ENCODE peak calls at places on chromosomes 3 and 15, in six cellular contexts. M is neuronal stem cell, V is IMR-90, W is trophoblast cell, J is mesenchymal stem cell, C is H1. F is an unnamed sample.

GRCh38 chr3:100106531-100107155 is 7.7 kb downstream of the FILIP1L start:
- DNase-seq in V (peak), M (no peak), W (peak), C (no peak), J (peak), F (no peak)

GRCh38 chr15:54792526-54792925 is 404.2 kb downstream of the RSL24D1 start:
- DNase-seq in C (no peak), M (no peak), W (no peak), J (no peak), V (no peak), F (peak)

GRCh38 chr15:68210821-68211655 is 5.9 kb upstream of the CALML4 start:
- DNase-seq in V (peak), J (peak), W (no peak), C (peak), M (peak), F (peak)

GRCh38 chr3:127035672-127036071 is 52.8 kb downstream of the PLXNA1 start:
- DNase-seq in M (no peak), W (no peak), C (no peak), J (peak), V (peak), F (no peak)

GRCh38 chr15:54962637-54963036 is 234.1 kb downstream of the RSL24D1 start:
- DNase-seq in C (no peak), W (no peak), J (no peak), V (no peak), M (no peak), F (no peak)

GRCh38 chr15:22874256-22874655 is 35.8 kb downstream of the NIPA2 start:
- DNase-seq in J (no peak), C (no peak), M (no peak), W (no peak), V (no peak), F (no peak)

GRCh38 chr3:44974406-44974805 is 1.6 kb downstream of the ZDHHC3 start:
- DNase-seq in W (no peak), C (no peak), M (no peak), J (no peak), V (no peak), F (no peak)

GRCh38 chr15:43911235-43911661 is 84.4 kb downstream of the WDR76 start:
- DNase-seq in V (peak), J (peak), W (no peak), M (no peak), C (no peak), F (no peak)

GRCh38 chr15:56942118-56942517 is 23.7 kb downstream of the TCF12 start:
- DNase-seq in M (no peak), V (no peak), C (no peak), W (no peak), J (no peak), F (no peak)

GRCh38 chr3:196159952-196160804 is 51.0 kb downstream of the ZDHHC19 start:
- DNase-seq in J (peak), V (peak), M (no peak), W (no peak), C (peak), F (no peak)

GRCh38 chr15:48459571-48460461 is 128.6 kb downstream of the DUT start:
- DNase-seq in M (no peak), W (peak), C (no peak), J (peak), V (peak), F (no peak)

GRCh38 chr3:15820911-15821310 is 23.1 kb upstream of the ANKRD28 start:
- DNase-seq in J (no peak), M (no peak), W (no peak), C (no peak), V (no peak), F (no peak)

GRCh38 chr3:46976326-46977190 is at the start of gene CCDC12:
- DNase-seq in J (peak), C (peak), M (peak), V (peak), W (peak), F (peak)

GRCh38 chr3:16290007-16290826 is 25.2 kb downstream of the OXNAD1 start:
- DNase-seq in V (peak), C (no peak), J (peak), M (peak), W (peak), F (peak)

GRCh38 chr15:40776537-40777141 is 6.9 kb downstream of the C15orf62 start:
- DNase-seq in M (no peak), V (peak), W (no peak), C (no peak), J (no peak), F (no peak)

GRCh38 chr3:55013145-55013544 is 85.3 kb upstream of the LRTM1 start:
- DNase-seq in W (peak), J (peak), V (peak), C (no peak), M (no peak), F (peak)

GRCh38 chr3:123732447-123732846 is 147.6 kb upstream of the HACD2 start:
- DNase-seq in J (peak), M (no peak), C (no peak), W (no peak), V (peak), F (no peak)

GRCh38 chr3:38227989-38228388 is 37.6 kb upstream of the SLC22A13 start:
- DNase-seq in V (peak), M (no peak), C (no peak), W (no peak), J (peak), F (no peak)

GRCh38 chr15:68795298-68795848 is 25.3 kb downstream of the ANP32A start:
- DNase-seq in J (peak), W (peak), V (peak), M (peak), C (peak), F (peak)

GRCh38 chr15:78988361-78988911 is 43.6 kb upstream of the CTSH start:
- DNase-seq in M (no peak), W (peak), V (peak), J (peak), C (no peak), F (peak)

GRCh38 chr3:126100216-126100615 is 16.3 kb upstream of the SLC41A3 start:
- DNase-seq in J (no peak), M (no peak), W (no peak), V (no peak), C (no peak), F (no peak)

GRCh38 chr3:14295777-14296176 is 106.6 kb upstream of the SLC6A6 start:
- DNase-seq in C (no peak), J (peak), V (peak), M (no peak), W (no peak), F (no peak)

GRCh38 chr3:51669241-51670052 is 1.6 kb upstream of the TEX264 start:
- DNase-seq in W (peak), C (peak), J (peak), V (peak), M (peak), F (peak)

GRCh38 chr3:51668756-51669155 is 2.3 kb upstream of the TEX264 start:
- DNase-seq in J (peak), W (no peak), M (no peak), V (peak), C (no peak), F (peak)

GRCh38 chr3:51670711-51671089 is 352 bp upstream of the TEX264 start:
- DNase-seq in V (no peak), C (no peak), J (no peak), M (no peak), W (no peak), F (no peak)

GRCh38 chr3:51671090-51672082 is at the start of gene TEX264:
- DNase-seq in C (peak), W (peak), M (peak), V (peak), J (peak), F (peak)

DNA sequence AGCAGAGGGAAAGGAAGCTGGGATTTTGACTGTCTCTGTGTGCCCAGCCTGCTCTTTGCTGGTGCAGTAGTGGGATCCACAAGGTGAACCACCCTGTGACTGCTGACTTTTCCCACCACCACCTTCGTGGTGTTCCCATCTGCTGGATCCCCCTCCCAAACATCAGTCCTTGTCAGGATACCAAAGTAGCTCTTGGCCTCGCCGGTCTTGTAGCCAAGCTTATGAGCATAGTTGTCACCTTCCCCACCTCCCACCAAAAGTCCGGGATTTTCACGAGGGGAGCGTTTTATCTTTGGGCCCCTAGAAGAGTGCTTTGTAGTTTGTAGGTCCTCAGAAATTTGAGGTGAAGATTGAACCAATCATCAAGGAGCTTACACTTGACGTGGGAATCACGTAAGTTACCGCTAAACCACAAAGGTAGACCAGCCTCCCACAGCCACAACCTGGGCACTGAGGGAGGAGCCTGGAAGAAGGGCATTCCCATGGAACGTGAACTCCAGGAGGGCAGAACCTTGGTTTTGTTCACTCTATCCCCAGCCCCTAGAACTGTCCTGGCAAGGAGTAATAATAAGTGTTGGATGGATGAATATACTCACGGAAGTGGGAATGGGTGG is 892 bp upstream of the TEX264 start:
- DNase-seq in C (no peak), V (no peak), M (no peak), W (no peak), J (no peak), F (no peak)
- H3K4me3 ChIP-seq in C (no peak), V (no peak), M (no peak), W (no peak), J (peak), F (no peak)

DNA sequence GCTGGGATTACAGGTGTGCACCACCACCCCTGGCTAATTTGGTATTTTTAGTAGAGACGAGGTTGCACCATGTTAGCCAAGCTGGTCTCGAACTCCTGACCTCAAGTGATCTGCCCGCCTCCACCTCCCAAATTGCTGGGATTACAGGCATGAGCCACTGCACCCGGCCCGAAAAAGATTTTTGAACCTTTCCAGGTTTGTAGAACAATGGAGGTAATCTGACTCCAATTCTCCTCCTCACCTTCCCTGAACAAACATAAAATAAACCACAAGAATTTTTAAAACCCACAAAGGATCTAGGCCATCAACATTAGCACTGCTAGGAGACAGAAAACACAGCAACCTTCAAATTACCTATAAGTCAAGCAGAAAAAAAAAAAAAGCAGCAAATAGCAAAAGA is 32.3 kb downstream of the TFDP2 start:
- DNase-seq in W (no peak), J (no peak), C (no peak), M (no peak), V (peak), F (peak)
- H3K18ac ChIP-seq in W (no peak), J (no peak), C (no peak), M (no peak), V (no peak), F (no peak)

GRCh38 chr3:58463181-58463941 is 28.5 kb upstream of the KCTD6 start:
- DNase-seq in W (peak), M (peak), J (peak), V (peak), C (peak), F (peak)
- H3K4me3 ChIP-seq in W (no peak), M (no peak), J (peak), V (no peak), C (no peak), F (no peak)

GRCh38 chr15:73894133-73894814 is 20.9 kb downstream of the TBC1D21 start:
- DNase-seq in W (no peak), M (no peak), V (no peak), C (no peak), J (no peak), F (no peak)

GRCh38 chr15:73900129-73900712 is 26.0 kb upstream of the LOXL1 start:
- DNase-seq in M (no peak), V (peak), W (peak), C (no peak), J (no peak), F (no peak)

GRCh38 chr15:73899197-73900128 is 26.1 kb downstream of the TBC1D21 start:
- DNase-seq in W (peak), C (no peak), J (no peak), V (peak), M (no peak), F (peak)

GRCh38 chr15:73901126-73901810 is 25.0 kb upstream of the LOXL1 start:
- DNase-seq in J (no peak), W (peak), C (no peak), V (no peak), M (no peak), F (no peak)

DNA sequence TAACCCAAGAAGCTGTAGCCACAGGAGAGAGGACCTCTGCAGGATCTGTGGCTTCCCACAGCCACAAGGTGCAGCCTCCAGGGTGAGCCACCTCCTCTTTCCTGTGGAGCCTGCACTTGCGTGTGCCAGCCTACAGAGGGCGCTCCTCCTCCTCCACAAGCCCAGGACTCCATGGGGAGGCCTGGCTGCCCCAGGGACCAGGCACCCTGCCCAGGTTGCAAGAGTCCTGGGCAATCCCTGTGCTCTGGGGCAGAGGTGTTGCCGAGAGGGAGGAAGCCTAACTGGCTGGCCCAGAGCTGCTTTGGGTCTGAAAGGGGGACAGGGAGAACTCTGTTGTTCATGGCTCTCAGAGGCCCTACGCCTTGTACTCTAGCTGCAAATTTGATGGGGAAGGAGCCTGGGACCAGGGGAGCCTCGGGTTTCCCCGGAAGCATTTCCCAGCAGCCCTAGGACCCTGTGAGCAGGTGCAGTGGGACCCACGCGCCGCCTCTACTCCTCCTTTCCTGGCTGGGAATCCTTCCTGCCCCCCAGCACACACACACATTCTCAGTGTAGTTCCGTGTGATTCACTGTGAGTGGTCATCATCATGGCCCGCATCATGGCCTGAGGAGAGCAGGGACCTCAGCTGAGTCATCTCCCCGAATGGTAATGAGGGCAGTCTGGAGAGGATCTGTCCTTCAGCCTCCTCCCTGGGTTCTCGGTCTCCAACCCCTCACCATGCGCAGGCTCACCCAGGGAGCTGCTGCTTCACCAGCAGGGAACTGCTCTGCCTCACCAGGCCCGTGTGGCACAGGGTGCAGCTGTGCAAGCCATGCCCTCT is 24.3 kb downstream of the TBC1D21 start:
- DNase-seq in J (peak), W (peak), C (peak), V (peak), M (peak), F (peak)
- H3K18ac ChIP-seq in J (no peak), W (no peak), C (no peak), V (peak), M (peak), F (no peak)

GRCh38 chr3:24829011-24829581 is 334.4 kb upstream of the THRB start:
- DNase-seq in M (peak), V (no peak), W (peak), J (peak), C (peak), F (peak)
- H3K4me3 ChIP-seq in M (peak), V (no peak), W (peak), J (peak), C (peak), F (no peak)

GRCh38 chr15:75821946-75822345 is 21.3 kb upstream of the UBE2Q2 start:
- DNase-seq in V (no peak), W (no peak), J (no peak), C (no peak), M (no peak), F (no peak)

GRCh38 chr15:75820206-75820605 is 23.0 kb upstream of the UBE2Q2 start:
- DNase-seq in M (no peak), J (no peak), C (no peak), W (no peak), V (no peak), F (no peak)

GRCh38 chr15:75827691-75828090 is 15.6 kb upstream of the UBE2Q2 start:
- DNase-seq in C (no peak), M (no peak), W (no peak), J (no peak), V (no peak), F (peak)

GRCh38 chr15:75822685-75823278 is 20.5 kb upstream of the UBE2Q2 start:
- DNase-seq in V (no peak), M (no peak), J (no peak), C (no peak), W (no peak), F (no peak)

GRCh38 chr15:75823860-75824613 is 19.2 kb upstream of the UBE2Q2 start:
- DNase-seq in V (no peak), J (no peak), W (peak), C (peak), M (peak), F (peak)
- H3K18ac ChIP-seq in V (no peak), J (no peak), W (peak), C (peak), M (peak), F (peak)

GRCh38 chr3:151838574-151839312 is 24.8 kb downstream of the AADAC start:
- DNase-seq in J (peak), W (peak), V (peak), M (peak), C (no peak), F (peak)
- H3K4me3 ChIP-seq in J (no peak), W (no peak), V (no peak), M (no peak), C (no peak), F (no peak)

GRCh38 chr3:27484002-27484844 is at the start of gene SLC4A7:
- DNase-seq in V (peak), M (peak), C (peak), W (peak), J (peak), F (peak)
- H3K18ac ChIP-seq in V (peak), M (peak), C (peak), W (peak), J (peak), F (peak)

GRCh38 chr3:177538064-177538742 is 340.9 kb upstream of the TBL1XR1 start:
- DNase-seq in J (peak), W (peak), M (no peak), C (no peak), V (peak), F (no peak)
- H3K4me3 ChIP-seq in J (peak), W (no peak), M (no peak), C (no peak), V (no peak), F (no peak)

GRCh38 chr3:151866711-151867410 is 6.6 kb upstream of the SUCNR1 start:
- DNase-seq in V (no peak), W (no peak), J (peak), C (no peak), M (no peak), F (no peak)
- H3K18ac ChIP-seq in V (peak), W (no peak), J (no peak), C (no peak), M (no peak), F (no peak)